ENCODE peak calls at places on chromosome 13, in nine cellular contexts. S is breast epithelium, J is upper lobe of right lung, Y is RWPE2, K is left ventricle myocardium inferior, L is suprapubic skin, U is thoracic aorta, D is IMR-90, N is WERI-Rb-1. A is an unnamed sample.

GRCh38 chr13:75960538-75960994 is 324.4 kb downstream of the LMO7 start:
- DNase-seq in S (no peak), J (no peak), Y (no peak), K (no peak), L (no peak), U (no peak), D (no peak), N (no peak), A (no peak)

GRCh38 chr13:79237981-79238380 is 168.1 kb downstream of the RBM26 start:
- DNase-seq in S (no peak), J (no peak), Y (no peak), K (no peak), L (no peak), U (no peak), D (no peak), N (no peak), A (no peak)

GRCh38 chr13:110170020-110170790 is 136.8 kb downstream of the COL4A1 start:
- DNase-seq in S (no peak), J (no peak), Y (no peak), K (no peak), L (no peak), U (no peak), D (no peak), N (no peak), A (no peak)

GRCh38 chr13:77981191-77981925 is 62.7 kb upstream of the EDNRB start:
- DNase-seq in S (no peak), J (no peak), Y (no peak), K (no peak), L (no peak), U (no peak), D (peak; percentile 13), N (no peak), A (no peak)

GRCh38 chr13:30934803-30935202 is 2.3 kb downstream of the TEX26 start:
- DNase-seq in S (no peak), J (no peak), Y (no peak), K (no peak), L (no peak), U (no peak), D (no peak), N (no peak), A (no peak)

GRCh38 chr13:31433756-31434155 is 234.0 kb downstream of the B3GLCT start:
- DNase-seq in S (no peak), J (no peak), Y (no peak), K (no peak), L (no peak), U (no peak), D (no peak), N (no peak), A (no peak)

GRCh38 chr13:76473552-76474134 is 412.6 kb downstream of the KCTD12 start:
- DNase-seq in S (peak; percentile 48), J (no peak), Y (peak; percentile 38), K (peak; percentile 45), L (peak; percentile 81), U (peak; percentile 15), D (peak; percentile 80), N (peak; percentile 62), A (peak; percentile 48)

GRCh38 chr13:27569405-27569804 is 50.9 kb downstream of the LNX2 start:
- DNase-seq in S (no peak), J (no peak), Y (no peak), K (no peak), L (no peak), U (no peak), D (no peak), N (no peak), A (no peak)

GRCh38 chr13:108963846-108964600 is 334.6 kb downstream of the MYO16 start:
- DNase-seq in S (no peak), J (no peak), Y (no peak), K (no peak), L (no peak), U (no peak), D (peak; percentile 76), N (no peak), A (no peak)

GRCh38 chr13:36965767-36966166 is 33.4 kb downstream of the ALG5 start:
- DNase-seq in S (no peak), J (no peak), Y (peak; percentile 74), K (no peak), L (no peak), U (no peak), D (peak; percentile 90), N (no peak), A (no peak)

GRCh38 chr13:28423010-28423409 is 71.9 kb downstream of the FLT1 start:
- DNase-seq in S (no peak), J (peak; percentile 77), Y (no peak), K (peak; percentile 24), L (no peak), U (no peak), D (no peak), N (no peak), A (peak; percentile 75)

GRCh38 chr13:51420681-51421476 is 32.0 kb downstream of the INTS6 start:
- DNase-seq in S (no peak), J (no peak), Y (no peak), K (no peak), L (no peak), U (no peak), D (no peak), N (no peak), A (no peak)

GRCh38 chr13:33256148-33256547 is 29.4 kb downstream of the STARD13 start:
- DNase-seq in S (no peak), J (no peak), Y (no peak), K (no peak), L (no peak), U (no peak), D (no peak), N (no peak), A (no peak)

GRCh38 chr13:104001766-104002165 is 935.5 kb upstream of the SLC10A2 start:
- DNase-seq in S (no peak), J (no peak), Y (no peak), K (no peak), L (no peak), U (no peak), D (no peak), N (no peak), A (no peak)

GRCh38 chr13:32001392-32001768 is 30.2 kb upstream of the FRY start:
- DNase-seq in S (no peak), J (no peak), Y (no peak), K (peak; percentile 51), L (no peak), U (no peak), D (peak; percentile 41), N (peak; percentile 42), A (no peak)

DNA sequence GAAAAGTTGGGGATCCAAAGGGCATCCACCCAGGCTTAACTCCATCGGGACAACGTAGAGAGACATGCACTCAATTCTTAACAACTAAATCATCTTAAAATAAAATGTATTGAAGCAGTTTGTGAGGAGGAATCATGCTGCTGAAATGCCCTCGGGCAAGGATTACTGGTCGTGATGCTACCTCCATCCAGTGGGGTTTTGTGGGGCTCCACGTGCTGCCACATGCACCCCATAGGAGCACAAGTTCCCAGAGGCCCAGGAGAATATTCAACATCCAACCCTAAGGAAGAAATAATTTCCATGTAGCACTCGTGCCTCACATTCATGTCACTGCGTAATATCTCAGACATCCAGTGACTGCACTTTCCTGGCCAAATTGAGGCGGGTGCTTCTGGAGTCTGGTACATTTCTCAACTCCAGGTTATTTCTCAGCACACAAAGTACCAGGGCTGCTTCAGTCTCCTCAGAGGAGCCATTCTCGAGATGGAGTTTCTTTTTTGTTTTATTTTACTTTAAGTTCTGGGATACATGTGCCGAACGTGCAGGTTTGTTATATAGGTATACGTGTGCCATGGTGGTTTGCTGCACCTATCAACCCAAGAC is 429.8 kb downstream of the FOXO1 start:
- DNase-seq in S (peak; percentile 86), J (no peak), Y (no peak), K (peak; percentile 45), L (peak; percentile 79), U (peak; percentile 53), D (no peak), N (no peak), A (no peak)
- H3K9me3 ChIP-seq in S (no peaks in the 10 kb centered on the region), J (no peaks in the 10 kb centered on the region), Y (no peaks in the 10 kb centered on the region), K (peaks cover 6% of the 10 kb centered on the region), L (no peaks in the 10 kb centered on the region), U (no peaks in the 10 kb centered on the region), D (no peaks in the 10 kb centered on the region), N (no peaks in the 10 kb centered on the region), A (no peaks in the 10 kb centered on the region)

GRCh38 chr13:91572439-91572838 is 174.0 kb downstream of the GPC5 start:
- DNase-seq in S (no peak), J (no peak), Y (no peak), K (no peak), L (no peak), U (no peak), D (peak; percentile 35), N (no peak), A (no peak)

GRCh38 chr13:91572944-91573535 is 174.6 kb downstream of the GPC5 start:
- DNase-seq in S (no peak), J (no peak), Y (no peak), K (no peak), L (no peak), U (no peak), D (peak; percentile 34), N (no peak), A (no peak)

GRCh38 chr13:91574756-91575155 is 176.3 kb downstream of the GPC5 start:
- DNase-seq in S (no peak), J (no peak), Y (no peak), K (no peak), L (no peak), U (no peak), D (peak; percentile 33), N (no peak), A (no peak)

GRCh38 chr13:91579320-91579719 is 180.9 kb downstream of the GPC5 start:
- DNase-seq in S (no peak), J (no peak), Y (no peak), K (no peak), L (no peak), U (no peak), D (no peak), N (no peak), A (no peak)

DNA sequence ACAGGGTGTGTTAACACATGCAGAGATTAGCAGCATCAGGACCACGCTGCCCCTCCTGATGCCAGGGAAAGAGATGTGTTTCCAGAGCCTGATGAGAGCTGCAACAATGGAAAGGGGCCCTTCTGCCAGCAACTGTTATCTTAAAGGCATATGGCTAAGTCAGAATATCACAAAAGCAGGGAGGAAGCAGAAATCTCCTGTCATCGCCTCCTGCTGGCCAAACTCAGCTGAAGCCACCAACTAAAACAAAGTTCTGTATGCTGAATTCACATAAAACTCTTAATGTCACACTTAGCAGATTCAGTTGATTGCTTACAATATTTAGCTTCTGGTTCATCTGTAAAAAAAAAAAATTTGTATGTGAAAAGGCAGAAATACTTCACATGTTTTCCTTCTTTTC is 178.2 kb downstream of the GPC5 start:
- DNase-seq in S (no peak), J (no peak), Y (no peak), K (no peak), L (no peak), U (no peak), D (no peak), N (peak; percentile 51), A (no peak)
- TF ChIP-seq CTCF in S (no peak), J (no peak), Y (peak; percentile 20), K (no peak), L (no peak), U (no peak), D (no peak), N (peak; percentile 81), A (no peak)

GRCh38 chr13:39894586-39894985 is 239.1 kb downstream of the COG6 start:
- DNase-seq in S (no peak), J (no peak), Y (no peak), K (no peak), L (no peak), U (no peak), D (no peak), N (no peak), A (no peak)
- H3K27ac ChIP-seq in S (no peak overlapping the region), J (no peak overlapping the region), Y (no peak overlapping the region), K (peak overlapping the region; percentile 66), L (no peak overlapping the region), U (no peak overlapping the region), D (no peak overlapping the region), N (no peak overlapping the region), A (no peak overlapping the region)

GRCh38 chr13:20505405-20506366 is 20.0 kb downstream of the CRYL1 start:
- DNase-seq in S (no peak), J (no peak), Y (no peak), K (no peak), L (no peak), U (no peak), D (no peak), N (no peak), A (no peak)
- H3K9me3 ChIP-seq in S (peaks cover under 1% of the 10 kb centered on the region), J (no peaks in the 10 kb centered on the region), Y (no peaks in the 10 kb centered on the region), K (peaks cover 2% of the 10 kb centered on the region), L (no peaks in the 10 kb centered on the region), U (no peaks in the 10 kb centered on the region), D (no peaks in the 10 kb centered on the region), N (no peaks in the 10 kb centered on the region), A (no peaks in the 10 kb centered on the region)

A was measured in lower lobe of right lung.